ENCODE peak calls at places on chromosome 19, in five cellular contexts. L is fibroblast of lung, Y is H9, E is activated B cell treated with CpG ODN at 0.5 μM for 24 hours, T is AG04450. W is an unnamed sample.

GRCh38 chr19:56400485-56400884 is 3.6 kb upstream of the ZNF583 start:
- DNase-seq in L (no peak), Y (no peak), E (no peak), T (no peak), W (no peak)

GRCh38 chr19:32407004-32407992 is 1.7 kb downstream of the DPY19L3 start:
- DNase-seq in L (peak; percentile 70), Y (no peak), E (no peak), T (no peak), W (no peak)

GRCh38 chr19:13098291-13099072 is 4.2 kb downstream of the LYL1 start:
- DNase-seq in L (peak; percentile 49), Y (peak; percentile 63), E (peak; percentile 44), T (no peak), W (no peak)

GRCh38 chr19:41353466-41354342 is at the start of gene TGFB1:
- DNase-seq in L (peak; percentile 85), Y (peak; percentile 75), E (peak; percentile 92), T (peak; percentile 76), W (peak; percentile 93)

GRCh38 chr19:51546107-51546649 is 14.7 kb upstream of the SIGLEC6 start:
- DNase-seq in L (no peak), Y (no peak), E (no peak), T (no peak), W (no peak)

GRCh38 chr19:27777726-27778125 is 1435.2 kb downstream of the UQCRFS1 start:
- DNase-seq in L (no peak), Y (peak; percentile 24), E (no peak), T (no peak), W (no peak)

GRCh38 chr19:51055866-51056265 is 9.0 kb downstream of the KLK13 start:
- DNase-seq in L (no peak), Y (no peak), E (no peak), T (no peak), W (no peak)

GRCh38 chr19:32345261-32346207 is at the start of gene ZNF507:
- DNase-seq in L (peak; percentile 63), Y (peak; percentile 86), E (peak; percentile 84), T (no peak), W (peak; percentile 77)

GRCh38 chr19:17090501-17091074 is 15.0 kb downstream of the MYO9B start:
- DNase-seq in L (peak; percentile 73), Y (no peak), E (no peak), T (no peak), W (no peak)

GRCh38 chr19:44176590-44176989 is 11.7 kb downstream of the ZNF226 start:
- DNase-seq in L (peak; percentile 7), Y (no peak), E (no peak), T (no peak), W (no peak)

GRCh38 chr19:55341191-55342043 is 1.7 kb downstream of the KMT5C start:
- DNase-seq in L (peak; percentile 52), Y (peak; percentile 90), E (no peak), T (no peak), W (peak; percentile 36)

GRCh38 chr19:34405892-34406660 is 1.9 kb downstream of the PDCD2L start:
- DNase-seq in L (no peak), Y (no peak), E (no peak), T (no peak), W (no peak)

GRCh38 chr19:32692727-32693061 is 1.1 kb downstream of the NUDT19 start:
- DNase-seq in L (no peak), Y (no peak), E (no peak), T (no peak), W (no peak)

GRCh38 chr19:42143341-42144234 is 11.3 kb upstream of the POU2F2 start:
- DNase-seq in L (peak; percentile 29), Y (peak; percentile 73), E (no peak), T (no peak), W (no peak)

GRCh38 chr19:39828634-39829032 is 5.3 kb downstream of the DYRK1B start:
- DNase-seq in L (no peak), Y (no peak), E (no peak), T (no peak), W (no peak)

GRCh38 chr19:51142119-51142518 is at the start of gene SIGLEC7:
- DNase-seq in L (no peak), Y (no peak), E (no peak), T (no peak), W (no peak)

GRCh38 chr19:34601071-34601470 is 75.9 kb downstream of the SCGB2B2 start:
- DNase-seq in L (no peak), Y (no peak), E (no peak), T (no peak), W (no peak)

GRCh38 chr19:14786421-14786851 is 8.1 kb upstream of the ADGRE2 start:
- DNase-seq in L (no peak), Y (peak; percentile 81), E (no peak), T (no peak), W (no peak)

GRCh38 chr19:2984196-2984490 is 6.8 kb downstream of the TLE6 start:
- DNase-seq in L (no peak), Y (no peak), E (no peak), T (no peak), W (no peak)

GRCh38 chr19:17234911-17235617 is 9.0 kb downstream of the OCEL1 start:
- DNase-seq in L (peak; percentile 37), Y (peak; percentile 81), E (peak; percentile 61), T (no peak), W (peak; percentile 51)

GRCh38 chr19:54470991-54471782 is 1.9 kb downstream of the CDC42EP5 start:
- DNase-seq in L (no peak), Y (peak; percentile 45), E (no peak), T (no peak), W (no peak)

DNA sequence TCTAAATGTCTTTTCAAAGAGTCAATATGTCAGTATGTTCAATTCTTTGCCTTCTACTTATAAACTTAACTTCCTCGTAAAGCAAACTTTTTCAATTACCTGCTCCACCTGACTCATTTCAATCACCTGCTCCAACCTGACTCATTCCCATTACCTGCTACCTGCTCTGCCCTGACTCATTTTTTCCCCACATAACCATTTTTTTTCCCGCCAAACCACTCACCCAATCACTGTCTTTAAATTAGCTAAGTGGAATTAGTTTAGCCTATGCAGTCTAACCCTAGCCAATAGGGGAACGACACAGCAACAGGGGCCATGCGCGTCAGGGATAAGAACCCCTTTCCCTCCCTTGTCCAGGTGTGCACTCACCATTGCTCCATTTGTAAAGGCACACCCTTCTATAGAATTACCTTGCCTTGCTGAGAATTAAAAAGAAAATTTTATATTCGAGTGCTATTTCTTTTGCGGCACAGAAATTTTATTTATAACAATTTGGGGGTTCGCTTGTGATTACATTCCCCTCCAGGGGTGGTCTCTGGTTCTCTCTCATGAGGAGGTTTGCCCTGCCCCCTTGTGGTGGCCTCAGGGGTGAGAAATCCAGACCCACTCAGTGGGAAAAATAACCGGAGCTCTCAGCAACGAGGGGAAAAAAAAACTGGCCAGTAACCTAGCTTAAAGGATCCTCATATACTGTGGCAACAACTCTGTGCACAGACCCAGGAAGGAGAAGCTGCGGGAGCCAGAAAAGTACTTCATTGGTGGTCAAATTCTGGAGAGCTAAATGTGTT is 193.1 kb downstream of the ZNF486 start:
- DNase-seq in L (no peak), Y (peak; percentile 64), E (no peak), T (no peak), W (no peak)
- TF ChIP-seq CTCF in L (no peak), Y (peak; percentile 87), E (no peak), T (no peak), W (no peak)

GRCh38 chr19:5166262-5166661 is 174.3 kb downstream of the PTPRS start:
- DNase-seq in L (peak; percentile 76), Y (no peak), E (no peak), T (no peak), W (no peak)

GRCh38 chr19:5171711-5172110 is 168.9 kb downstream of the PTPRS start:
- DNase-seq in L (peak; percentile 37), Y (no peak), E (no peak), T (no peak), W (no peak)

GRCh38 chr19:5173993-5174392 is 166.6 kb downstream of the PTPRS start:
- DNase-seq in L (no peak), Y (no peak), E (no peak), T (no peak), W (no peak)

GRCh38 chr19:5172859-5173577 is 167.6 kb downstream of the PTPRS start:
- DNase-seq in L (peak; percentile 97), Y (no peak), E (no peak), T (peak; percentile 72), W (no peak)

DNA sequence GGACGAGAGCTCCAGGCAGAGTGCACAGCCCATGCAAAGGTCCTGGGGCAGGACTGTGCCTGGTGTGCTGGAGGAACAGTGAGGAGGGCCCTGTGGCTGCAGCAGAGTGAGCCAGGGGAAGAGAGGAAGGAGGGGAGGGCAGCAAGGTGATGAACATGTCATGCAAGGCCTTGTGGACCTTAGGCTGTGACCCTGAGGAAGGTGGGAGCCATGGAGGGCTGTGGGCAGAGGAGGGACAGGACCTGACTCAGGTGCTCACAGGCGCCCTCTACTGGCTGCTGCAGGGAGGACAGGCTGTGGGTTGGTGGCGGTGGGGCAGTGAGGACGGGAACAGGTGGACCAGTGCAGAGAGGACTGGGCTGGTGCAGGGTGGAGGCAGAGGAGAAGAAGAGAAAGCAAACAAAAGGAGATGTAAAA is 170.3 kb downstream of the PTPRS start:
- DNase-seq in L (no peak), Y (peak; percentile 76), E (peak; percentile 43), T (no peak), W (peak; percentile 45)
- TF ChIP-seq CTCF in L (peak; percentile 25), Y (peak; percentile 78), E (no peak), T (peak; percentile 52), W (peak; percentile 42)

GRCh38 chr19:45641274-45642105 is 2.3 kb upstream of the EML2 start:
- DNase-seq in L (peak; percentile 70), Y (peak; percentile 98), E (peak; percentile 72), T (no peak), W (peak; percentile 43)
- TF ChIP-seq CTCF in L (no peak), Y (no peak), E (no peak), T (peak; percentile 10), W (no peak)

GRCh38 chr19:6772866-6773322 is 386 bp downstream of the VAV1 start:
- DNase-seq in L (no peak), Y (no peak), E (no peak), T (no peak), W (no peak)

GRCh38 chr19:6769006-6769637 is 1.9 kb upstream of the SH2D3A start:
- DNase-seq in L (no peak), Y (peak; percentile 62), E (no peak), T (no peak), W (no peak)

GRCh38 chr19:6774821-6775707 is 2.6 kb downstream of the VAV1 start:
- DNase-seq in L (no peak), Y (no peak), E (no peak), T (no peak), W (no peak)

GRCh38 chr19:6773323-6773931 is 919 bp downstream of the VAV1 start:
- DNase-seq in L (no peak), Y (peak; percentile 41), E (peak; percentile 60), T (no peak), W (peak; percentile 52)

DNA sequence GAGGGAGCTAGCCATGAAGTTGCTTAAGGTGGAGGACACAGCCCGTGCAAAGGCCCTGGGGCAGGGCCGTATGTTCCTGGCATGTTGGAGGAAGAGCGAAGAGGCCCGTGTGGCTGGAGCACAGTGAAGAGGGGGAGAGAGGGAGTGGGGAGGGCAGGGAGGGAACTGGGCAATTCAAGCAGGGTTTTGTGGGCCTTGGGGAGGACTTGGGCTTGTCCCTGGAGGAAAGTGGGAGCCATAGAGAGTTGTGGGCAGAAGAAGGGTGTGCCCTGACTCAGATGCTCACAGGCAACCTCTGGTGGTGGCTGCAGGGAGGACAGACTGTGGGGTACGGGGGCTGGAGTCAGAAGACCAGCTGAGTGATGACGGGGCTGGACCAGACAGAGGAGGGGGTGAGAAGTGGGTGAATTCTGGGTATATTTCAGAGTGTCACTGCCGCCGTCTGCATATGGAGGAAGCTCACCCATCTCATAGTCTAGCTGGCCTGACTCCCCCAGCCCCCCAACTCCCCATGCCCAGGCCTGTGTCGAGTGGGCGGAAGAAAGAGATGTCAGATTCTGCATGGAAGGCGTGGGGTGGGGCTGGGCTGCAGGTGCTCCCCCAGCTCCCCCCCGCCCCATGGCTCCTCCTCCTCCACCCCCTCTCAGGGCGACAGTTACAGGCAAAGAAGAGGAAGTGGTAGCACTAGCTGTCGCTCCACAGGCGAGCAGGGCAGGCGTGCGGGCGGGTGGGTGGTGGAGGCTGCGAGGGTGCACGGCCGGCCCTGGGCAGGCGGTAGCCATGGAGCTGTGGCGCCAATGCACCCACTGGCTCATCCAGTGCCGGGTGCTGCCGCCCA is at the start of gene VAV1:
- DNase-seq in L (no peak), Y (peak; percentile 46), E (peak; percentile 71), T (no peak), W (peak; percentile 86)
- TF ChIP-seq CTCF in L (no peak), Y (peak; percentile 44), E (no peak), T (no peak), W (no peak)